ENCODE peak calls at places on chromosome 11, in eight cellular contexts. P is suprapubic skin, T is lower lobe of right lung, I is sigmoid colon, O is IMR-90, F is adrenal gland, D is K562, C is ovary. U is an unnamed sample.

GRCh38 chr11:19742595-19743292 is 30.1 kb downstream of the NAV2 start:
- DNase-seq in P (peak; percentile 83), T (peak; percentile 79), I (peak; percentile 92), O (peak; percentile 79), F (peak; percentile 96), D (peak; percentile 41), C (peak; percentile 82), U (peak; percentile 76)

GRCh38 chr11:105371311-105371710 is 231.7 kb upstream of the CARD18 start:
- DNase-seq in P (no peak), T (no peak), I (no peak), O (no peak), F (no peak), D (no peak), C (no peak), U (no peak)

GRCh38 chr11:32056445-32056844 is 34.4 kb upstream of the RCN1 start:
- DNase-seq in P (no peak), T (no peak), I (no peak), O (no peak), F (no peak), D (no peak), C (no peak), U (no peak)

GRCh38 chr11:34667810-34668582 is 47.1 kb downstream of the EHF start:
- DNase-seq in P (no peak), T (no peak), I (no peak), O (no peak), F (no peak), D (no peak), C (no peak), U (no peak)

GRCh38 chr11:67633758-67634365 is 4.1 kb upstream of the NUDT8 start:
- DNase-seq in P (peak; percentile 80), T (no peak), I (peak; percentile 54), O (no peak), F (no peak), D (no peak), C (peak; percentile 31), U (no peak)

GRCh38 chr11:106222626-106223025 is 145.2 kb downstream of the AASDHPPT start:
- DNase-seq in P (no peak), T (no peak), I (no peak), O (no peak), F (no peak), D (no peak), C (no peak), U (no peak)

GRCh38 chr11:94218372-94218771 is 86.0 kb upstream of the IZUMO1R start:
- DNase-seq in P (no peak), T (no peak), I (no peak), O (peak; percentile 9), F (no peak), D (no peak), C (no peak), U (no peak)

GRCh38 chr11:110447343-110447742 is 17.6 kb downstream of the FDX1 start:
- DNase-seq in P (no peak), T (no peak), I (no peak), O (no peak), F (no peak), D (no peak), C (no peak), U (no peak)

GRCh38 chr11:32006799-32007388 is 84.0 kb upstream of the RCN1 start:
- DNase-seq in P (no peak), T (no peak), I (no peak), O (peak; percentile 51), F (no peak), D (peak; percentile 46), C (no peak), U (no peak)

GRCh38 chr11:372809-373715 is 3.8 kb downstream of the B4GALNT4 start:
- DNase-seq in P (no peak), T (no peak), I (no peak), O (no peak), F (no peak), D (no peak), C (no peak), U (no peak)

GRCh38 chr11:44915621-44916020 is 35.1 kb downstream of the TP53I11 start:
- DNase-seq in P (no peak), T (no peak), I (no peak), O (no peak), F (no peak), D (no peak), C (no peak), U (no peak)

GRCh38 chr11:130070829-130071205 is 1.1 kb downstream of the APLP2 start:
- DNase-seq in P (no peak), T (peak; percentile 74), I (no peak), O (peak; percentile 36), F (no peak), D (no peak), C (no peak), U (peak; percentile 22)

GRCh38 chr11:119015054-119015611 is 3.0 kb downstream of the RPS25 start:
- DNase-seq in P (no peak), T (no peak), I (peak; percentile 7), O (no peak), F (no peak), D (peak; percentile 10), C (no peak), U (no peak)

GRCh38 chr11:6427516-6427915 is 8.6 kb upstream of the APBB1 start:
- DNase-seq in P (no peak), T (no peak), I (no peak), O (no peak), F (no peak), D (no peak), C (no peak), U (no peak)

DNA sequence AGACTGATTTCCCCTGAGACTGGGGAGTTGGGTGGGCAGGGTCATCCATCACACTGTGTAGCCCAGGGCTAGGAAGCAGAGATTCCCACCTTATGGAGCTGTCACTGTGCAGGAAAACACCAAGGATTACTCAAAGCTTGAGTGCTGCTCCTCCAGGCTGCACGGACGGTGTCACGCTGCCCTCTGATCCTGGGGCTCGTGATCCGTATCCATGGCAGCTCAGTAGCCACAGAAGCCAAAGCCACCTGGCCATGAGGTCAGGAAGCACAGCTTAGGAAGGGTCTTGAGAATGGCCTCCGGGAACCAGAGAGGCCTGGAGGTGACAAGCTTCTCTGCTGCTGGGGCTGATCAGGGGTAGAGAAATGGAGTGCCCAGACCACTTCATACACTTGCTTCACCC is 112.2 kb upstream of the CSNK2A3 start:
- DNase-seq in P (no peak), T (no peak), I (no peak), O (no peak), F (no peak), D (no peak), C (no peak), U (no peak)
- H3K27ac ChIP-seq in P (no peak overlapping the region), T (no peak overlapping the region), I (no peak overlapping the region), O (no peak overlapping the region), F (no peak overlapping the region), D (no peak overlapping the region), C (no peak overlapping the region), U (no peak overlapping the region)

GRCh38 chr11:113531575-113532451 is 56.6 kb upstream of the DRD2 start:
- DNase-seq in P (no peak), T (no peak), I (no peak), O (no peak), F (peak; percentile 39), D (no peak), C (no peak), U (no peak)

GRCh38 chr11:113534625-113535024 is 59.4 kb upstream of the DRD2 start:
- DNase-seq in P (no peak), T (no peak), I (no peak), O (no peak), F (no peak), D (no peak), C (no peak), U (no peak)

GRCh38 chr11:113532697-113533424 is 57.7 kb upstream of the DRD2 start:
- DNase-seq in P (no peak), T (peak; percentile 78), I (peak; percentile 77), O (peak; percentile 71), F (peak; percentile 93), D (peak; percentile 68), C (peak; percentile 77), U (peak; percentile 66)

GRCh38 chr11:113531078-113531477 is 55.9 kb upstream of the DRD2 start:
- DNase-seq in P (no peak), T (no peak), I (no peak), O (no peak), F (peak; percentile 15), D (no peak), C (no peak), U (no peak)

DNA sequence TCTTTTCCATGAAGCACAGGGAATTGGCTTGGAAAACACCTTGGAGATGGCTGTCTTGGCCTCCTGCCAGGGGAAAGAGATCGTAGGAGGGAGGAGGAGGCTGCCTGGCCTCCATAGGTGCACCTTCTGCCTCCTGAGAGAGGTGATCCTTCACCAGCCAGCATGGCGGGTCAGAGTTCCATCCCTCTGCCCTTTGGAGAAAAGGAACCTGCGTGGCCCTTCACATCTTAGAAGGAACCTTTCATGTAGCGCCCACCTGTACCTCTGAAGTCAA is 58.2 kb upstream of the DRD2 start:
- DNase-seq in P (no peak), T (no peak), I (no peak), O (no peak), F (no peak), D (no peak), C (no peak), U (no peak)
- H3K36me3 ChIP-seq in P (no peaks in the 10 kb centered on the region), T (no peaks in the 10 kb centered on the region), I (no peaks in the 10 kb centered on the region), O (no peaks in the 10 kb centered on the region), F (no peaks in the 10 kb centered on the region), D (no peaks in the 10 kb centered on the region), C (no peaks in the 10 kb centered on the region), U (no peaks in the 10 kb centered on the region)

GRCh38 chr11:11312738-11313137 is 40.3 kb downstream of the CSNK2A3 start:
- DNase-seq in P (no peak), T (no peak), I (no peak), O (no peak), F (no peak), D (no peak), C (no peak), U (no peak)

GRCh38 chr11:11311169-11311568 is 41.9 kb downstream of the CSNK2A3 start:
- DNase-seq in P (no peak), T (no peak), I (no peak), O (no peak), F (no peak), D (no peak), C (no peak), U (no peak)

GRCh38 chr11:11316651-11317050 is 36.4 kb downstream of the CSNK2A3 start:
- DNase-seq in P (no peak), T (no peak), I (no peak), O (no peak), F (no peak), D (no peak), C (no peak), U (no peak)

GRCh38 chr11:11313902-11314692 is 39.0 kb downstream of the CSNK2A3 start:
- DNase-seq in P (no peak), T (no peak), I (no peak), O (no peak), F (peak; percentile 76), D (no peak), C (peak; percentile 44), U (no peak)

DNA sequence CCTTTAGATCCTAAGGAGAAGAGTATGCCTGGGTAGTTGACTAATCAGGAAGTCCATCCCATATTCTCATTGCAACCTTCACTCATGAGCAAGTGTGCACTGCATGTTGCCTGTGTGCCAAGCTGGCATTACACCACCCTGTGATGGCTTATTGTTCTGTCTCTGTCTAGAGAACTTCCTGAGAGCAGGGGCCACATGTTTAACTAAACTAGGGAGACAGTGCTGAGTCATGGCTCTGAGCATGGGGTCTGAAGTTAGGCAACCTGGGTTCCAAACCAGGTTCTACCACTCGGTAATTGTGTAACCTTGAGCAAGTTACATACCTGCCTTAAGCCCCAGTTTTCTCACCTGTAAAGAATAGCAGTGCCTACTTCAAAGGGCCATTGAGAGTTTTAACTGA is 39.6 kb downstream of the CSNK2A3 start:
- DNase-seq in P (no peak), T (peak; percentile 58), I (no peak), O (peak; percentile 50), F (no peak), D (no peak), C (no peak), U (no peak)
- H3K27ac ChIP-seq in P (no peak overlapping the region), T (peak overlapping the region; percentile 62), I (no peak overlapping the region), O (no peak overlapping the region), F (no peak overlapping the region), D (no peak overlapping the region), C (no peak overlapping the region), U (peak overlapping the region; percentile 9)

GRCh38 chr11:9717719-9718118 is 53.8 kb downstream of the SWAP70 start:
- DNase-seq in P (no peak), T (no peak), I (no peak), O (no peak), F (no peak), D (no peak), C (no peak), U (no peak)
- H3K36me3 ChIP-seq in P (peaks cover 9% of the 10 kb centered on the region), T (peaks cover 7% of the 10 kb centered on the region), I (no peaks in the 10 kb centered on the region), O (peaks cover 7% of the 10 kb centered on the region), F (no peaks in the 10 kb centered on the region), D (no peaks in the 10 kb centered on the region), C (no peaks in the 10 kb centered on the region), U (no peaks in the 10 kb centered on the region)